ENCODE peak calls at places on chromosome 4, in nine cellular contexts. P is NB4, H is A549, B is A673, W is colonic mucosa, Q is K562, R is upper lobe of left lung, V is heart right ventricle, F is cardiac muscle cell. S is an unnamed sample.
A peak's percentile ranks its signal among the peaks of the same experiment; 100 is the strongest.

GRCh38 chr4:127479031-127479622 is 153.6 kb upstream of the INTU start:
- DNase-seq in W (no peak), Q (peak; percentile 19), B (peak; percentile 61), V (no peak), F (peak; percentile 48), R (no peak), H (peak; percentile 0), P (peak; percentile 51), S (peak; percentile 48)

GRCh38 chr4:142274137-142274536 is 572.0 kb downstream of the INPP4B start:
- DNase-seq in R (no peak), W (no peak), P (no peak), H (no peak), F (no peak), Q (no peak), B (no peak), V (no peak), S (no peak)

GRCh38 chr4:47203593-47203992 is 172.2 kb downstream of the GABRB1 start:
- DNase-seq in R (no peak), H (no peak), Q (no peak), V (no peak), W (no peak), B (no peak), F (no peak), P (no peak), S (no peak)

GRCh38 chr4:54268151-54268550 is 39.1 kb downstream of the PDGFRA start:
- DNase-seq in H (no peak), Q (no peak), P (no peak), R (no peak), V (no peak), F (no peak), B (no peak), W (no peak), S (no peak)

GRCh38 chr4:69760455-69760854 is at the start of gene SULT1B1:
- DNase-seq in B (peak; percentile 14), Q (no peak), H (no peak), F (no peak), V (no peak), R (peak; percentile 58), W (peak; percentile 85), P (peak; percentile 27), S (no peak)

GRCh38 chr4:88136249-88136648 is 22.2 kb downstream of the ABCG2 start:
- DNase-seq in W (no peak), B (no peak), P (no peak), F (peak; percentile 36), Q (no peak), V (no peak), R (no peak), H (no peak), S (no peak)

GRCh38 chr4:83862471-83862870 is 326.6 kb downstream of the GPAT3 start:
- DNase-seq in B (no peak), R (peak; percentile 66), F (no peak), V (no peak), H (no peak), Q (no peak), P (no peak), W (no peak), S (no peak)

GRCh38 chr4:184039963-184040383 is 134.9 kb downstream of the STOX2 start:
- DNase-seq in F (peak; percentile 8), R (no peak), H (no peak), B (no peak), V (peak; percentile 31), W (no peak), Q (no peak), P (peak; percentile 30), S (no peak)

GRCh38 chr4:185020293-185020808 is 2.1 kb downstream of the HELT start:
- DNase-seq in W (no peak), Q (no peak), R (no peak), P (no peak), B (no peak), F (no peak), H (no peak), V (no peak), S (no peak)

GRCh38 chr4:138111462-138112000 is 130.6 kb downstream of the SLC7A11 start:
- DNase-seq in B (no peak), V (no peak), Q (no peak), R (no peak), H (no peak), W (no peak), P (no peak), F (no peak), S (peak; percentile 8)

DNA sequence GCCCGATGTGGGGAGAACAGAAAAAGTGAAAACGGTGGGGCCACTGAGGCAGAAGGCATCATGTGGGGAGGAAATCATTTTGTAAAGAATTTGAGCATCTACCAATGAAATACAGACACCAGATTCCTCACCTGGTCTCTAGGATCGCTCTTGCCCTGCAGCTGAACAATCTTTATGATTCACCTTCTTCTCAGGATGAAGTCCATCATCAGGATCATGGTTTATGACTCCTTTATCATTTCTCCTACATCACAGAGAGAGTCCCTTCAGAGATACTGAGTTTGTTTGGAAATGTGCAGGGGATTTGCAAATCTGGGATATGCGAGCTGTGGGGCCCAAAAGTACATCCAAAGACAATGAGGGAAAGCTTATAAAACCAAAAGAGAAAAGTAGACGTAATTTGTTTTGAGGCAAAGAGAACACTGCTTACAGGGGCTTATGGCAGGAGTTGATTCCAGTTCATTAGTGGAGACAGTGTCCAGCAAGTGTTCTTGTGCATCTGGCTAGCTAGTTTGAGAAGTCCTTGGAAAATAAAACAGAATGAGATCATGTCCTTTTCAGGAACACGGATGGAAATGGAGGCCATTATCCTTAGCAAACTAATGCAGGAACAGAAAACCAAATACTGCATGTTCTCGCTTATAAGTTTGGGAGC is 15.3 kb upstream of the ANXA5 start:
- DNase-seq in F (no peak), V (no peak), P (no peak), B (no peak), H (no peak), Q (no peak), W (no peak), R (no peak), S (no peak)
- TF ChIP-seq CTCF in F (no peak), V (no peak), P (no peak), B (no peak), H (no peak), Q (no peak), W (no peak), R (no peak), S (no peak)

GRCh38 chr4:144402176-144402575 is 243.8 kb upstream of the HHIP start:
- DNase-seq in W (no peak), H (no peak), F (peak; percentile 86), R (no peak), V (no peak), P (no peak), B (no peak), Q (no peak), S (no peak)
- H3K4me3 ChIP-seq in W (no peak overlapping the region), H (no peak overlapping the region), F (no peak overlapping the region), R (no peak overlapping the region), V (no peak overlapping the region), P (no peak overlapping the region), B (no peak overlapping the region), Q (no peak overlapping the region), S (no peak overlapping the region)

GRCh38 chr4:33881176-33881575 is 2363.1 kb downstream of the ARAP2 start:
- DNase-seq in P (no peak), W (no peak), H (no peak), B (no peak), R (no peak), V (no peak), Q (no peak), F (no peak), S (no peak)

GRCh38 chr4:33883111-33883510 is 2361.2 kb downstream of the ARAP2 start:
- DNase-seq in Q (no peak), F (no peak), P (no peak), W (no peak), H (no peak), B (no peak), V (no peak), R (no peak), S (no peak)

GRCh38 chr4:33886356-33886755 is 2358.0 kb downstream of the ARAP2 start:
- DNase-seq in H (no peak), R (no peak), F (peak; percentile 6), V (no peak), B (no peak), W (no peak), P (no peak), Q (no peak), S (no peak)

GRCh38 chr4:33878710-33879109 is 2365.6 kb downstream of the ARAP2 start:
- DNase-seq in W (no peak), P (no peak), Q (no peak), H (no peak), R (no peak), B (no peak), F (no peak), V (no peak), S (no peak)

DNA sequence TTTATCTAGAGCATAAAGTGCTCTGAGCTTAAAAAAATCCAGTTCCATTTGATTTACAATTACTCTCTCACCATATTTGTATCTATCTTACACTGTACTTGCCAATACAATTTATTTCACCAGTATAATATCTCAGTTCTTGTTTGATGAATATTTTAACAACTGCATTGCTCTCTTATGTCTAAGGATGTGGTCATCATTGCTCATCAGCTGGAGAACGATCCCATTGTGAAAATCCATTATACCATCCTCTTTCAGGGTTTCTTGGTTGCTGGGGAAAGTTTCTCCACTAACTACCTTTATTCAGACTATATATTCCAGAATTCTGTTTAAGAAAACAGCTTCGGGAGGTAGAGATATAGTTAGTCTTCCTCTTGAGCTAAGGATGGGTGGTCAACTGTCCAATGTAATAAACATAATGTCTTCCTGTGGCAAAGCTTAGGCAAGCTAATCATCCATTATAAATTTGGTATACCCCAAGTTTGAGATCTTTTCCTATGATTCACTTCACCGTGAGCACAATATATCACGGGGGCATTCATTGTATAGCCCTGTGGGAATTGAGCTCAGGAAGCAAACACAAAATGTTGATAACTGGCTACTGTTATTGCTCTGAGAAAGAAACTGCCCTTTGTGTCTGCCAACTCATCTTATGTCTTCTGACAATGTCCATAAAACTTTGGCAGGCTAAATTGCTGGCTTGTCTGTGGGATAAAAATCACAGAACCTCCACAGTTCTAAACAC is 2361.9 kb downstream of the ARAP2 start:
- DNase-seq in P (no peak), B (no peak), Q (no peak), W (no peak), H (no peak), F (no peak), V (no peak), R (no peak), S (no peak)
- TF ChIP-seq CTCF in P (no peak), B (no peak), Q (no peak), W (no peak), H (no peak), F (no peak), V (no peak), R (no peak), S (no peak)

GRCh38 chr4:31613946-31614623 is 893.9 kb downstream of the PCDH7 start:
- DNase-seq in H (no peak), B (peak; percentile 98), Q (no peak), V (no peak), W (no peak), R (no peak), P (peak; percentile 22), F (no peak), S (no peak)

GRCh38 chr4:31620476-31620875 is 900.3 kb downstream of the PCDH7 start:
- DNase-seq in R (no peak), H (no peak), V (no peak), B (peak; percentile 34), Q (no peak), P (no peak), F (no peak), W (no peak), S (no peak)

DNA sequence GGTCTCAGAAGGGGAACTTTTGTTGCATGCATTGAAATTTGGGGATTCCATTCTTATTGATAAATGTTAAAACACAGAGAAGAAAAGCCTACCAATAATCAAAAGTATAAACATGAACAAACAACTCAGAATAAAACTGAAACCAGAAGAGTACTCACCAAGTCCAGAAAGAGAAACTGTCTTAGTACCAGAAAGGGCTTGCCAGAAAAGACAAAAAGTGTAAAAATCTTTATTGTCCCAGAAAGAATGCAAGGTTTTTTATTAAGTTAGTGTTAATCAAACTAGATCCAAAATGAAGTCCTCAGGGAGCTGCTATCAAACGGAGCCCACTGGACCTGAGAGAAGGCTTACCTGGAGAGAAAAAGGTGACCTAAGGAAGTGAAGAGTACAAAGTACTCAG is 897.5 kb downstream of the PCDH7 start:
- DNase-seq in V (no peak), R (no peak), B (no peak), P (no peak), F (no peak), H (no peak), W (no peak), Q (no peak), S (no peak)
- H3K4me3 ChIP-seq in V (no peak overlapping the region), R (no peak overlapping the region), B (no peak overlapping the region), P (no peak overlapping the region), F (no peak overlapping the region), H (no peak overlapping the region), W (no peak overlapping the region), Q (no peak overlapping the region), S (no peak overlapping the region)